ENCODE peak calls at places on chromosome 15, in eight cellular contexts. K, J, Q, O, E, M, S and V are unnamed samples.
A peak's percentile ranks its signal among the peaks of the same experiment; 100 is the strongest.

GRCh38 chr15:100729461-100729860 is 127.1 kb downstream of the ASB7 start:
- DNase-seq in S (no peak), E (no peak), J (no peak), O (no peak), Q (no peak), M (no peak), K (no peak), V (no peak)

GRCh38 chr15:58212909-58213526 is 74.8 kb downstream of the AQP9 start:
- DNase-seq in Q (peak; percentile 27), S (no peak), O (no peak), K (no peak), J (no peak), M (no peak), E (no peak), V (no peak)

GRCh38 chr15:77838595-77838994 is 205.9 kb upstream of the LINGO1 start:
- DNase-seq in M (no peak), S (no peak), Q (no peak), O (no peak), E (peak; percentile 4), J (peak; percentile 39), K (no peak), V (peak; percentile 26)

GRCh38 chr15:29942144-29942543 is 119.9 kb upstream of the TJP1 start:
- DNase-seq in K (no peak), E (no peak), Q (no peak), O (no peak), M (no peak), S (no peak), J (no peak), V (no peak)

GRCh38 chr15:43239732-43240491 is 19.1 kb upstream of the EPB42 start:
- DNase-seq in E (no peak), J (no peak), K (no peak), Q (no peak), M (no peak), S (no peak), O (no peak), V (no peak)

GRCh38 chr15:57343526-57343925 is 32.8 kb upstream of the CGNL1 start:
- DNase-seq in J (no peak), K (no peak), S (no peak), E (no peak), O (no peak), Q (no peak), M (no peak), V (no peak)

GRCh38 chr15:89404023-89404422 is 69.4 kb upstream of the POLG start:
- DNase-seq in S (no peak), K (no peak), J (no peak), E (no peak), O (no peak), M (no peak), Q (no peak), V (no peak)

GRCh38 chr15:58489289-58489688 is 57.5 kb downstream of the LIPC start:
- DNase-seq in E (no peak), K (no peak), Q (no peak), J (no peak), S (no peak), O (no peak), M (no peak), V (no peak)

GRCh38 chr15:96407482-96407881 is 77.0 kb downstream of the NR2F2 start:
- DNase-seq in E (no peak), K (no peak), Q (no peak), S (no peak), O (no peak), M (no peak), J (no peak), V (no peak)

GRCh38 chr15:34818531-34818930 is 23.2 kb upstream of the ACTC1 start:
- DNase-seq in Q (no peak), O (no peak), E (no peak), M (no peak), S (no peak), K (no peak), J (no peak), V (no peak)

GRCh38 chr15:85405467-85405866 is 25.1 kb downstream of the AKAP13 start:
- DNase-seq in S (no peak), O (no peak), E (no peak), J (no peak), Q (no peak), K (no peak), M (no peak), V (no peak)

GRCh38 chr15:88636039-88636438 is 2.8 kb upstream of the ISG20 start:
- DNase-seq in E (no peak), M (peak; percentile 73), J (no peak), Q (peak; percentile 93), K (no peak), S (peak; percentile 85), O (no peak), V (peak; percentile 82)

GRCh38 chr15:99438691-99439523 is 126.9 kb upstream of the MEF2A start:
- DNase-seq in M (no peak), O (no peak), S (no peak), K (no peak), Q (no peak), E (no peak), J (no peak), V (peak; percentile 42)

GRCh38 chr15:28021281-28022039 is 77.7 kb downstream of the OCA2 start:
- DNase-seq in S (peak; percentile 71), E (peak; percentile 80), M (no peak), J (peak; percentile 78), K (peak; percentile 25), Q (peak; percentile 90), O (peak; percentile 61), V (peak; percentile 89)

GRCh38 chr15:76340802-76341365 is 4.3 kb downstream of the ISL2 start:
- DNase-seq in J (no peak), K (no peak), M (no peak), S (peak; percentile 51), Q (peak; percentile 43), E (no peak), O (no peak), V (peak; percentile 88)
- TF ChIP-seq CTCF in J (no peak), K (peak; percentile 26), M (no peak), S (no peak), Q (peak; percentile 30), E (no peak), O (no peak), V (peak; percentile 72)

DNA sequence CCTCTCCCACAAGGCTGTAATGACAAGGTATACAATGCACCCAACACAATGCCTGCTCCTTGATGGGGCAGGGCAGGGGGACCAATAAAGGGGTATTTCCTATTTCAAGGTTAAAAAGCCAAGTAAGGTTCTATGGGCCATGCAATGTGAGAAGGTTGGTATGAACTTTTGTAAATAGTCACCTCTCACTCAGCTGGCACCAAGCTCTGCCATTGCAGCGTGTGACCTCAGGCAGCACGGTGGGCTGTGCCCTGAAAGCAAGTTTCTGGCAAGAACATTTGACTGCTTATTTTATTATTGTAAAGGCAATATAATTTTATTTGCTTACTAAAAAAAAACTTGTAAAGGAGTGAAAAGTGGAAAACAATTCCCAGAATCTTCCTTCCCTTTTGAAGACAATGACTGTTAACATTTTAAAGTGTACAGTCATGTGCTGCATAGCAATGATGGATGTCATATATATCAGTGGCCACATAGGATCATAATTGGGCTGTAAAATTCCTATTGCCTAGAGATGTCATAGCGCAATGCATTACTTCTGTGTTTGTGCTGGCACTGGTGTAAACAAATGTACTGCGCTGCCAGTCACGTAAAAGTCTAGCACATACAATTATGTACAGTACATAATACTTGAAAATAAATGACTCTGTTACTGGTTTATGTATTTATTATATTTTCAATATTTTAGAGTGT is 167.3 kb upstream of the RORA start:
- DNase-seq in Q (no peak), M (no peak), O (no peak), S (no peak), K (no peak), E (no peak), J (no peak), V (no peak)
- H3K27ac ChIP-seq in Q (no peak overlapping the region), M (no peak overlapping the region), O (no peak overlapping the region), S (no peak overlapping the region), K (no peak overlapping the region), E (no peak overlapping the region), J (no peak overlapping the region), V (no peak overlapping the region)

GRCh38 chr15:67035886-67036285 is 29.5 kb upstream of the SMAD3 start:
- DNase-seq in J (no peak), Q (no peak), O (no peak), K (no peak), E (no peak), M (no peak), S (no peak), V (no peak)

GRCh38 chr15:67039349-67040075 is 25.9 kb upstream of the SMAD3 start:
- DNase-seq in S (no peak), E (no peak), K (no peak), M (no peak), O (no peak), J (no peak), Q (no peak), V (peak; percentile 90)

GRCh38 chr15:67038721-67039120 is 26.7 kb upstream of the SMAD3 start:
- DNase-seq in Q (no peak), K (no peak), O (no peak), E (no peak), J (no peak), M (no peak), S (no peak), V (no peak)

GRCh38 chr15:67037694-67038093 is 27.7 kb upstream of the SMAD3 start:
- DNase-seq in M (no peak), K (no peak), J (no peak), O (no peak), Q (no peak), S (no peak), E (no peak), V (no peak)

DNA sequence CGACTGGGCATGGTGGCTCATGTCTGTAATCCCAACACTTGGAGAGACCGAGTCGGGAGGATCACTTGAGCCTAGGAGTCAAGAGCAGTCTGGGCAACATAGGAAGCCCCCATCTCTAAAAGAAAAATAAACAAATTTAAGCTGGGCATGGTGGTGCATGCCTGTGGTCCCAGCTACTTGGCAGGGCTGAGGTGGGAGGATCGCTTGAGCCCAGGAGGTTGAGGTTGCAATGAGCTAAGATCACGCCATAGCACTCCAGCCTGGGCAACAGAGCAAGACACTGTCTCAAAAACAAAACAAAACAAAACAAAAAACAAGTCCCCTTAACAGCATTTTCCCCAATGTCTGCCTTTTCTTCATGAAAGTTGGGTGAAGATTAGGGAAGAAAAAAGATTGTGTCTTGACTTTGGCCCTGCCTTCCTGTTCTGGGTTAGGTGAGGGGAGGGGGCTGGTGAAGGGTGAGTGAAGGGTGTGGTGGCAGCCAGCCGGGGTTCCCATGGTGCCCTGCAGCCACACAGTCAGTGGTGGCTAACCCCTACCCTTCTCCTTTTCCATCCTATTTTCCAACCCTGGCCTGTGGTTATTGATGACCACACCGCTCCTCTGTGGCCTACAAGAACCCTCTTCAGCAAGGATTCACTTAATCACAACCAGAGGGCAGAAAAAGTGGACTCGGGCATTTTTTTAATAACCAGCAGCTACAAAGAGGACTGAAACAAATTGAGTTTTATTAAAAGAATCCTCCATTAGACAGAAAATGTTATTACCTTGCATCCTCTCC is 28.4 kb upstream of the SMAD3 start:
- DNase-seq in E (no peak), M (no peak), Q (no peak), J (no peak), S (no peak), K (no peak), O (no peak), V (no peak)
- H3K27me3 ChIP-seq in E (no peaks in the 10 kb centered on the region), M (no peaks in the 10 kb centered on the region), Q (no peaks in the 10 kb centered on the region), J (peaks cover 4% of the 10 kb centered on the region), S (no peaks in the 10 kb centered on the region), K (no peaks in the 10 kb centered on the region), O (no peaks in the 10 kb centered on the region), V (peaks cover 31% of the 10 kb centered on the region)

DNA sequence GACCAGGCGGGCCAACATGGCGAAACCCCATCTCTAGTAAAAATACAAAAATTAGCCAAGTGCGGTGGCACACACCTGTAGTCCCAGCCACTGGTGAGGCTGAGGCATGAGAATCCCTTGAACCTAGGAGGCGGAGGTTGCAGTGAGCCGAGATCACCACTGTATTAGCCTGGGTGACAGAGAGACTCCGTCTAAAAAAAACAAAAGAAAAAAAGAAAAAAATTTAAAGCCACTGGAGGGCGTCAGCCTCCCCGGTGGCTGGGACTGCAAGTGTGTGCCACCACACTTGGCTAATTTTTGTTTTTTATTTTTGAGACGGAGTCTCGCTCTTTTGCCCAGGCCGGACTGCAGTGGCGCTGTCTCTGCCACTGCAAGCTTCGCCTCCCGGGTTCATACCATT is 7.9 kb downstream of the RTF1 start:
- DNase-seq in Q (no peak), K (no peak), O (no peak), M (no peak), J (no peak), S (no peak), E (no peak), V (peak; percentile 52)
- TF ChIP-seq CTCF in Q (no peak), K (no peak), O (no peak), M (no peak), J (no peak), S (no peak), E (no peak), V (peak; percentile 44)